ENCODE peak calls at places on chromosomes 13 and 19, in ten cellular contexts. F, B, T, J, Z, I, V, S, P and W are unnamed samples.
A peak's percentile ranks its signal among the peaks of the same experiment; 100 is the strongest.

GRCh38 chr13:98576215-98576945 is 527 bp downstream of the STK24 start:
- DNase-seq in F (peak; percentile 15), B (peak; percentile 60), T (no peak), J (no peak), Z (peak; percentile 71), I (peak; percentile 42), V (peak; percentile 46), S (peak; percentile 60), P (no peak), W (no peak)

GRCh38 chr13:109684836-109685602 is 101.4 kb downstream of the IRS2 start:
- DNase-seq in F (no peak), B (no peak), T (no peak), J (no peak), Z (no peak), I (no peak), V (no peak), S (peak; percentile 79), P (no peak), W (no peak)

GRCh38 chr13:76823969-76824368 is 62.2 kb downstream of the KCTD12 start:
- DNase-seq in F (no peak), B (no peak), T (no peak), J (no peak), Z (no peak), I (no peak), V (no peak), S (no peak), P (no peak), W (no peak)

GRCh38 chr19:1251233-1251502 is 2.8 kb downstream of the MIDN start:
- DNase-seq in F (no peak), B (no peak), T (no peak), J (no peak), Z (no peak), I (no peak), V (no peak), S (peak; percentile 86), P (no peak), W (no peak)

GRCh38 chr13:98996046-98996445 is 18.2 kb upstream of the DOCK9 start:
- DNase-seq in F (no peak), B (no peak), T (no peak), J (no peak), Z (no peak), I (no peak), V (no peak), S (no peak), P (no peak), W (no peak)

GRCh38 chr13:50081106-50081898 is 66.1 kb downstream of the KCNRG start:
- DNase-seq in F (peak; percentile 21), B (peak; percentile 68), T (no peak), J (no peak), Z (peak; percentile 74), I (peak; percentile 19), V (peak; percentile 58), S (peak; percentile 41), P (no peak), W (peak; percentile 56)

GRCh38 chr19:38152461-38153379 is 71.3 kb downstream of the DPF1 start:
- DNase-seq in F (no peak), B (no peak), T (no peak), J (no peak), Z (no peak), I (no peak), V (peak; percentile 50), S (peak; percentile 16), P (no peak), W (no peak)

GRCh38 chr13:77150651-77151050 is 123.7 kb upstream of the FBXL3 start:
- DNase-seq in F (no peak), B (no peak), T (no peak), J (no peak), Z (no peak), I (no peak), V (no peak), S (no peak), P (no peak), W (no peak)

GRCh38 chr19:48302600-48302959 is 22.8 kb upstream of the EMP3 start:
- DNase-seq in F (no peak), B (no peak), T (no peak), J (no peak), Z (no peak), I (no peak), V (no peak), S (no peak), P (no peak), W (no peak)

GRCh38 chr19:35295792-35296462 is 4.0 kb downstream of the MAG start:
- DNase-seq in F (no peak), B (peak; percentile 71), T (no peak), J (no peak), Z (no peak), I (peak; percentile 28), V (no peak), S (no peak), P (no peak), W (no peak)

GRCh38 chr19:17847538-17848366 is at the start of gene JAK3:
- DNase-seq in F (peak; percentile 78), B (peak; percentile 86), T (peak; percentile 83), J (no peak), Z (peak; percentile 93), I (peak; percentile 80), V (peak; percentile 38), S (peak; percentile 63), P (peak; percentile 38), W (no peak)